ENCODE peak calls at places on chromosomes 1 and 21, in eight cellular contexts. One of them, this sample, is unnamed. For H3K4me1, the result is how much of the 10 kb centered on the place peaks cover.

GRCh38 chr1:88327391-88328267 is 356.4 kb upstream of the PKN2 start:
- DNase-seq in fibroblast of lung: peak
- DNase-seq in mesendoderm: peak
- DNase-seq in mammary epithelial cell: peak
- DNase-seq in GM23338: no peak
- DNase-seq in endothelial cell of umbilical vein: peak
- DNase-seq in IMR-90: peak
- DNase-seq in PC-3: peak
- DNase-seq in this sample: peak

GRCh38 chr1:71658295-71658694 is 577.5 kb upstream of the ZRANB2 start:
- DNase-seq in PC-3: no peak
- DNase-seq in fibroblast of lung: peak
- DNase-seq in mesendoderm: no peak
- DNase-seq in GM23338: no peak
- DNase-seq in endothelial cell of umbilical vein: no peak
- DNase-seq in mammary epithelial cell: no peak
- DNase-seq in IMR-90: no peak
- DNase-seq in this sample: no peak

GRCh38 chr1:66704177-66704880 is 47.9 kb upstream of the DYNLT5 start:
- DNase-seq in GM23338: no peak
- DNase-seq in mesendoderm: no peak
- DNase-seq in endothelial cell of umbilical vein: no peak
- DNase-seq in PC-3: no peak
- DNase-seq in IMR-90: no peak
- DNase-seq in mammary epithelial cell: no peak
- DNase-seq in fibroblast of lung: no peak
- DNase-seq in this sample: no peak

GRCh38 chr1:42961560-42962091 is 3.0 kb upstream of the SLC2A1 start:
- DNase-seq in mesendoderm: no peak
- DNase-seq in PC-3: peak
- DNase-seq in GM23338: no peak
- DNase-seq in IMR-90: peak
- DNase-seq in mammary epithelial cell: no peak
- DNase-seq in fibroblast of lung: no peak
- DNase-seq in endothelial cell of umbilical vein: no peak
- DNase-seq in this sample: no peak

GRCh38 chr1:163410073-163410522 is 88.3 kb downstream of the NUF2 start:
- DNase-seq in endothelial cell of umbilical vein: peak
- DNase-seq in PC-3: peak
- DNase-seq in mammary epithelial cell: peak
- DNase-seq in IMR-90: peak
- DNase-seq in fibroblast of lung: peak
- DNase-seq in mesendoderm: peak
- DNase-seq in GM23338: peak
- DNase-seq in this sample: peak

GRCh38 chr1:164821648-164822047 is 262.7 kb downstream of the PBX1 start:
- DNase-seq in mammary epithelial cell: no peak
- DNase-seq in fibroblast of lung: no peak
- DNase-seq in PC-3: no peak
- DNase-seq in GM23338: no peak
- DNase-seq in endothelial cell of umbilical vein: no peak
- DNase-seq in mesendoderm: no peak
- DNase-seq in IMR-90: no peak
- DNase-seq in this sample: peak

GRCh38 chr21:42388740-42389448 is 7.0 kb downstream of the TMPRSS3 start:
- DNase-seq in GM23338: peak
- DNase-seq in fibroblast of lung: no peak
- DNase-seq in endothelial cell of umbilical vein: no peak
- DNase-seq in IMR-90: no peak
- DNase-seq in mesendoderm: no peak
- DNase-seq in mammary epithelial cell: no peak
- DNase-seq in PC-3: no peak
- DNase-seq in this sample: no peak

GRCh38 chr1:229699613-229700242 is 73.7 kb downstream of the URB2 start:
- DNase-seq in endothelial cell of umbilical vein: no peak
- DNase-seq in PC-3: no peak
- DNase-seq in GM23338: no peak
- DNase-seq in mesendoderm: no peak
- DNase-seq in IMR-90: no peak
- DNase-seq in fibroblast of lung: peak
- DNase-seq in mammary epithelial cell: no peak
- DNase-seq in this sample: peak

GRCh38 chr1:156608981-156609380 is 7.7 kb upstream of the GPATCH4 start:
- DNase-seq in endothelial cell of umbilical vein: peak
- DNase-seq in mesendoderm: no peak
- DNase-seq in PC-3: peak
- DNase-seq in IMR-90: no peak
- DNase-seq in fibroblast of lung: no peak
- DNase-seq in GM23338: peak
- DNase-seq in mammary epithelial cell: peak
- DNase-seq in this sample: no peak

GRCh38 chr1:157994081-157994581 is 686 bp downstream of the KIRREL1 start:
- DNase-seq in fibroblast of lung: no peak
- DNase-seq in mammary epithelial cell: no peak
- DNase-seq in GM23338: peak
- DNase-seq in mesendoderm: no peak
- DNase-seq in PC-3: no peak
- DNase-seq in IMR-90: no peak
- DNase-seq in endothelial cell of umbilical vein: peak
- DNase-seq in this sample: peak

GRCh38 chr1:32801096-32801713 is 16.0 kb downstream of the YARS1 start:
- DNase-seq in GM23338: no peak
- DNase-seq in mesendoderm: no peak
- DNase-seq in endothelial cell of umbilical vein: no peak
- DNase-seq in fibroblast of lung: peak
- DNase-seq in mammary epithelial cell: peak
- DNase-seq in PC-3: peak
- DNase-seq in IMR-90: peak
- DNase-seq in this sample: peak

GRCh38 chr21:41565550-41565949 is 57.6 kb upstream of the TMPRSS2 start:
- DNase-seq in IMR-90: no peak
- DNase-seq in fibroblast of lung: no peak
- DNase-seq in mesendoderm: no peak
- DNase-seq in mammary epithelial cell: no peak
- DNase-seq in PC-3: no peak
- DNase-seq in GM23338: no peak
- DNase-seq in endothelial cell of umbilical vein: no peak
- DNase-seq in this sample: no peak

GRCh38 chr1:162145966-162146696 is 76.6 kb downstream of the NOS1AP start:
- DNase-seq in endothelial cell of umbilical vein: no peak
- DNase-seq in GM23338: no peak
- DNase-seq in fibroblast of lung: no peak
- DNase-seq in mesendoderm: peak
- DNase-seq in IMR-90: no peak
- DNase-seq in PC-3: no peak
- DNase-seq in mammary epithelial cell: no peak
- DNase-seq in this sample: no peak

GRCh38 chr21:42678118-42678430 is 24.7 kb downstream of the PDE9A start:
- DNase-seq in IMR-90: no peak
- DNase-seq in fibroblast of lung: no peak
- DNase-seq in mesendoderm: no peak
- DNase-seq in PC-3: no peak
- DNase-seq in GM23338: no peak
- DNase-seq in endothelial cell of umbilical vein: no peak
- DNase-seq in mammary epithelial cell: no peak
- DNase-seq in this sample: peak

GRCh38 chr1:119091618-119092017 is 48.8 kb downstream of the WARS2 start:
- DNase-seq in mammary epithelial cell: no peak
- DNase-seq in IMR-90: no peak
- DNase-seq in GM23338: no peak
- DNase-seq in fibroblast of lung: peak
- DNase-seq in PC-3: no peak
- DNase-seq in mesendoderm: no peak
- DNase-seq in endothelial cell of umbilical vein: no peak
- DNase-seq in this sample: no peak

GRCh38 chr1:172338295-172338735 is 82.2 kb upstream of the C1orf105 start:
- DNase-seq in GM23338: no peak
- DNase-seq in endothelial cell of umbilical vein: no peak
- DNase-seq in PC-3: no peak
- DNase-seq in mesendoderm: no peak
- DNase-seq in mammary epithelial cell: no peak
- DNase-seq in fibroblast of lung: no peak
- DNase-seq in IMR-90: no peak
- DNase-seq in this sample: no peak

GRCh38 chr1:220514256-220514655 is 13.7 kb upstream of the MARK1 start:
- DNase-seq in mammary epithelial cell: peak
- DNase-seq in fibroblast of lung: no peak
- DNase-seq in PC-3: no peak
- DNase-seq in mesendoderm: no peak
- DNase-seq in endothelial cell of umbilical vein: no peak
- DNase-seq in IMR-90: no peak
- DNase-seq in GM23338: no peak
- DNase-seq in this sample: no peak

GRCh38 chr1:212981571-212982328 is 31.4 kb downstream of the VASH2 start:
- DNase-seq in PC-3: no peak
- DNase-seq in IMR-90: peak
- DNase-seq in GM23338: no peak
- DNase-seq in endothelial cell of umbilical vein: no peak
- DNase-seq in mesendoderm: no peak
- DNase-seq in fibroblast of lung: no peak
- DNase-seq in mammary epithelial cell: no peak
- DNase-seq in this sample: no peak

GRCh38 chr1:163104405-163105099 is 35.4 kb downstream of the RGS4 start:
- DNase-seq in mammary epithelial cell: no peak
- DNase-seq in PC-3: no peak
- DNase-seq in IMR-90: no peak
- DNase-seq in mesendoderm: no peak
- DNase-seq in endothelial cell of umbilical vein: no peak
- DNase-seq in GM23338: no peak
- DNase-seq in fibroblast of lung: peak
- DNase-seq in this sample: no peak

DNA sequence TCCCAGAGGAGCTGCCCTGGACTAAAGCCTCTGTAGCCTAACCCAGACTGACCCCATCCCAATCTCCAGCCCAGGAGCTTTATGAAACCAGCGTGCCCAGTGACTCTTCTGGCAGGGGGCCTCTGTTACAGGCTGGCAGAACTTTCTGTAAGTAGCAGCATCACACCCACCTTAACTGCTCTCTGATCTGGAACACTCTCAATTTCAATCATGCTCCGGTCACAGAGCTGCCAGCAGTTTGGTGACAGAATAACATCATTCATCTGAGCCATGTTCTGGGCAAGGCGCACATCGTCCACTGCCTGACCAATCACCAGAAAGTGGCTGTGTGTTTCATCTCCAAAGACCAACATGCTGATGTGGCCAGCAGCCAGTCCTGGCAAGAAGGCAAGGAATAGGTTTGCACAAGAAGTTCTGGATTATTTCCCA is 14.7 kb downstream of the ADCY10 start:
- DNase-seq in IMR-90: peak
- DNase-seq in PC-3: no peak
- DNase-seq in mammary epithelial cell: no peak
- DNase-seq in endothelial cell of umbilical vein: no peak
- DNase-seq in fibroblast of lung: peak
- DNase-seq in GM23338: no peak
- DNase-seq in mesendoderm: no peak
- DNase-seq in this sample: no peak
- H3K4me1 ChIP-seq in IMR-90: under half
- H3K4me1 ChIP-seq in PC-3: under half
- H3K4me1 ChIP-seq in mammary epithelial cell: under half
- H3K4me1 ChIP-seq in endothelial cell of umbilical vein: under half
- H3K4me1 ChIP-seq in fibroblast of lung: under half
- H3K4me1 ChIP-seq in GM23338: under half
- H3K4me1 ChIP-seq in mesendoderm: under half
- H3K4me1 ChIP-seq in this sample: under half

GRCh38 chr1:15820478-15820877 is 13.0 kb upstream of the UQCRHL start:
- DNase-seq in GM23338: no peak
- DNase-seq in fibroblast of lung: peak
- DNase-seq in endothelial cell of umbilical vein: no peak
- DNase-seq in PC-3: no peak
- DNase-seq in IMR-90: peak
- DNase-seq in mesendoderm: no peak
- DNase-seq in mammary epithelial cell: peak
- DNase-seq in this sample: peak

GRCh38 chr1:15816674-15817073 is 9.2 kb upstream of the UQCRHL start:
- DNase-seq in IMR-90: no peak
- DNase-seq in mesendoderm: no peak
- DNase-seq in fibroblast of lung: no peak
- DNase-seq in PC-3: no peak
- DNase-seq in endothelial cell of umbilical vein: no peak
- DNase-seq in GM23338: no peak
- DNase-seq in mammary epithelial cell: peak
- DNase-seq in this sample: no peak
- H3K4me2 ChIP-seq in IMR-90: no peak
- H3K4me2 ChIP-seq in mesendoderm: no peak
- H3K4me2 ChIP-seq in fibroblast of lung: no peak
- H3K4me2 ChIP-seq in PC-3: no peak
- H3K4me2 ChIP-seq in endothelial cell of umbilical vein: no peak
- H3K4me2 ChIP-seq in GM23338: no peak
- H3K4me2 ChIP-seq in mammary epithelial cell: peak
- H3K4me2 ChIP-seq in this sample: no peak

DNA sequence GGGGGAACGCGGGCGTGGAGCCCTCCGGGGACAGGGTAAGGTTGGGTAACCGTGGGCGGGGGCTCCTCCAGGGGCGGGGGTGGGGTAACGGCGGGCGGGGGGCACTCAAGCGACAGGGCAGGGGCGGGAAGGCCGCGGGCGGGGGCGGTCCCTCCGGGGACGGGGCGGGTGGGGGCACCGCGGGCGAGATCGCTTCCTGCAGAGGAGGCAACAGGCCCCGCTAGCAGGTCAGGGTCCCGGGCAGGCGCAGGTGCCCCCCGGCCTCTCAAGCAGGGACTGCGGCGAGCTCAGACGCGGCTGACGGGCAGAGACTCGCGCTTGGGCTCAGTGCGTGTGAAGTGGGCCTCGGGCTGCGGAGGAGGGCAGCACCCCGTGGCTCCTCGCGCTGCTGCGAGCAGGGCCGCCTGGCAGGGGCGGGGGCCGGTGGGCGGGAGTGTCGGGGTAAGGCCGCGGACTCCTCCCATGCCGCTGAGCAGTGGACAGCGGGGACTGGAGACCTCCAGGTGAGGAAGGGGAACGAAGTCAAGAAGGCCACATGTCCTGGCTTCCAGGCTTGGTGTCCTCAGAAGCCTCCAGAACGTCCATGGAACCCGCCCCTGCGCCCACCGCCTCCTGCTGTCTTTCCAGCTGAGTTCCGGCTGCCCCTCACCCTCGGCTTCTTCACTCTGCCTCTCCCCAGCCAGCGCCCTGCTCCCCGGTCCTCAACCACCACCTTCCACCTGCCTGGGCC is 627 bp upstream of the GNB1 start:
- DNase-seq in fibroblast of lung: peak
- DNase-seq in mammary epithelial cell: peak
- DNase-seq in PC-3: peak
- DNase-seq in IMR-90: peak
- DNase-seq in GM23338: peak
- DNase-seq in mesendoderm: peak
- DNase-seq in endothelial cell of umbilical vein: peak
- DNase-seq in this sample: peak
- H3K4me1 ChIP-seq in fibroblast of lung: under half
- H3K4me1 ChIP-seq in mammary epithelial cell: under half
- H3K4me1 ChIP-seq in PC-3: under half
- H3K4me1 ChIP-seq in IMR-90: under half
- H3K4me1 ChIP-seq in GM23338: under half
- H3K4me1 ChIP-seq in mesendoderm: under half
- H3K4me1 ChIP-seq in endothelial cell of umbilical vein: under half
- H3K4me1 ChIP-seq in this sample: under half

GRCh38 chr21:35593000-35593502 is 467.3 kb downstream of the SETD4 start:
- DNase-seq in mesendoderm: peak
- DNase-seq in endothelial cell of umbilical vein: peak
- DNase-seq in fibroblast of lung: peak
- DNase-seq in mammary epithelial cell: peak
- DNase-seq in IMR-90: peak
- DNase-seq in GM23338: peak
- DNase-seq in PC-3: peak
- DNase-seq in this sample: no peak
- H3K4me2 ChIP-seq in mesendoderm: no peak
- H3K4me2 ChIP-seq in endothelial cell of umbilical vein: peak
- H3K4me2 ChIP-seq in fibroblast of lung: no peak
- H3K4me2 ChIP-seq in mammary epithelial cell: peak
- H3K4me2 ChIP-seq in IMR-90: peak
- H3K4me2 ChIP-seq in GM23338: peak
- H3K4me2 ChIP-seq in PC-3: peak
- H3K4me2 ChIP-seq in this sample: peak